ENCODE peak calls at places on chromosome 2, in nine cellular contexts. U is psoas muscle, V is left lung, B is body of pancreas, J is IMR-90, G is mucosa of descending colon, S is cardiac muscle cell, P is colonic mucosa, F is fibroblast of lung. O is an unnamed sample.

GRCh38 chr2:186183406-186183805 is 302.7 kb upstream of the ZC3H15 start:
- DNase-seq in U (no peak), V (no peak), B (no peak), J (no peak), G (no peak), S (no peak), P (no peak), F (no peak), O (no peak)

GRCh38 chr2:122063716-122064115 is 308.3 kb downstream of the TSN start:
- DNase-seq in U (no peak), V (no peak), B (no peak), J (peak; percentile 5), G (no peak), S (no peak), P (no peak), F (no peak), O (no peak)

GRCh38 chr2:158228943-158229508 is 127.3 kb downstream of the UPP2 start:
- DNase-seq in U (no peak), V (no peak), B (no peak), J (no peak), G (no peak), S (no peak), P (no peak), F (no peak), O (peak; percentile 9)

GRCh38 chr2:197092431-197092830 is 165.9 kb upstream of the PGAP1 start:
- DNase-seq in U (no peak), V (no peak), B (no peak), J (peak; percentile 92), G (no peak), S (peak; percentile 83), P (peak; percentile 26), F (peak; percentile 94), O (no peak)

GRCh38 chr2:26780203-26780760 is 5.6 kb upstream of the CENPA start:
- DNase-seq in U (no peak), V (no peak), B (no peak), J (no peak), G (no peak), S (no peak), P (no peak), F (no peak), O (no peak)

GRCh38 chr2:95344208-95344570 is 47.0 kb downstream of the KCNIP3 start:
- DNase-seq in U (peak; percentile 4), V (peak; percentile 37), B (no peak), J (no peak), G (no peak), S (no peak), P (no peak), F (no peak), O (no peak)

GRCh38 chr2:46846454-46846990 is 69.1 kb downstream of the MCFD2 start:
- DNase-seq in U (no peak), V (no peak), B (no peak), J (no peak), G (peak; percentile 45), S (peak; percentile 64), P (peak; percentile 42), F (no peak), O (peak; percentile 76)

GRCh38 chr2:204150695-204151240 is 214.2 kb downstream of the ICOS start:
- DNase-seq in U (no peak), V (no peak), B (no peak), J (no peak), G (no peak), S (no peak), P (no peak), F (no peak), O (no peak)

GRCh38 chr2:52145005-52145404 is 1113.1 kb upstream of the NRXN1 start:
- DNase-seq in U (no peak), V (no peak), B (no peak), J (peak; percentile 47), G (no peak), S (no peak), P (no peak), F (peak; percentile 27), O (no peak)

GRCh38 chr2:60260646-60261296 is 292.7 kb downstream of the BCL11A start:
- DNase-seq in U (peak; percentile 23), V (no peak), B (peak; percentile 27), J (no peak), G (no peak), S (no peak), P (no peak), F (no peak), O (peak; percentile 23)

GRCh38 chr2:197929008-197929885 is 124.9 kb downstream of the PLCL1 start:
- DNase-seq in U (no peak), V (no peak), B (no peak), J (no peak), G (no peak), S (no peak), P (no peak), F (no peak), O (no peak)

GRCh38 chr2:26352892-26353291 is 6.3 kb upstream of the ADGRF3 start:
- DNase-seq in U (no peak), V (no peak), B (no peak), J (peak; percentile 58), G (no peak), S (no peak), P (no peak), F (peak; percentile 8), O (peak; percentile 18)

GRCh38 chr2:3585239-3586109 is 9.4 kb upstream of the COLEC11 start:
- DNase-seq in U (peak; percentile 50), V (no peak), B (peak; percentile 51), J (peak; percentile 95), G (peak; percentile 42), S (peak; percentile 94), P (peak; percentile 43), F (peak; percentile 98), O (peak; percentile 30)

GRCh38 chr2:20451346-20451745 is 4.5 kb downstream of the RHOB start:
- DNase-seq in U (no peak), V (no peak), B (peak; percentile 10), J (peak; percentile 41), G (no peak), S (peak; percentile 84), P (no peak), F (no peak), O (no peak)

GRCh38 chr2:143246815-143247744 is 117.9 kb downstream of the ARHGAP15 start:
- DNase-seq in U (no peak), V (peak; percentile 57), B (no peak), J (no peak), G (peak; percentile 34), S (no peak), P (no peak), F (no peak), O (no peak)

GRCh38 chr2:239275037-239275685 is 125.7 kb downstream of the HDAC4 start:
- DNase-seq in U (peak; percentile 89), V (peak; percentile 92), B (peak; percentile 30), J (peak; percentile 98), G (peak; percentile 70), S (peak; percentile 95), P (peak; percentile 46), F (peak; percentile 98), O (peak; percentile 67)

GRCh38 chr2:25844089-25844488 is 34.2 kb downstream of the ASXL2 start:
- DNase-seq in U (no peak), V (no peak), B (no peak), J (peak; percentile 65), G (no peak), S (peak; percentile 60), P (no peak), F (peak; percentile 72), O (no peak)

GRCh38 chr2:234355798-234356365 is 141.0 kb downstream of the ARL4C start:
- DNase-seq in U (no peak), V (no peak), B (no peak), J (no peak), G (no peak), S (no peak), P (no peak), F (no peak), O (no peak)

GRCh38 chr2:10408649-10409579 is 39.2 kb downstream of the ODC1 start:
- DNase-seq in U (peak; percentile 74), V (peak; percentile 94), B (peak; percentile 89), J (peak; percentile 64), G (peak; percentile 91), S (peak; percentile 79), P (peak; percentile 91), F (peak; percentile 70), O (peak; percentile 92)
- H3K4me1 ChIP-seq in U (peaks cover 49% of the 10 kb centered on the region), V (peaks cover 30% of the 10 kb centered on the region), B (peaks cover 78% of the 10 kb centered on the region), J (peaks cover 23% of the 10 kb centered on the region), G (peaks cover 31% of the 10 kb centered on the region), S (peaks cover 2% of the 10 kb centered on the region), P (peaks cover 8% of the 10 kb centered on the region), F (peaks cover 14% of the 10 kb centered on the region), O (peaks cover 12% of the 10 kb centered on the region)

GRCh38 chr2:216492951-216493685 is 5.5 kb upstream of the RPL37A start:
- DNase-seq in U (no peak), V (no peak), B (no peak), J (peak; percentile 82), G (no peak), S (peak; percentile 77), P (no peak), F (peak; percentile 31), O (no peak)
- H3K4me3 ChIP-seq in U (no peak overlapping the region), V (no peak overlapping the region), B (no peak overlapping the region), J (no peak overlapping the region), G (no peak overlapping the region), S (no peak overlapping the region), P (no peak overlapping the region), F (no peak overlapping the region), O (no peak overlapping the region)

GRCh38 chr2:205695460-205695979 is 13.2 kb downstream of the NRP2 start:
- DNase-seq in U (no peak), V (no peak), B (no peak), J (peak; percentile 94), G (no peak), S (peak; percentile 83), P (no peak), F (peak; percentile 83), O (no peak)
- H3K4me1 ChIP-seq in U (no peaks in the 10 kb centered on the region), V (no peaks in the 10 kb centered on the region), B (no peaks in the 10 kb centered on the region), J (peaks cover 51% of the 10 kb centered on the region), G (no peaks in the 10 kb centered on the region), S (no peaks in the 10 kb centered on the region), P (no peaks in the 10 kb centered on the region), F (peaks cover 13% of the 10 kb centered on the region), O (peaks cover 2% of the 10 kb centered on the region)

DNA sequence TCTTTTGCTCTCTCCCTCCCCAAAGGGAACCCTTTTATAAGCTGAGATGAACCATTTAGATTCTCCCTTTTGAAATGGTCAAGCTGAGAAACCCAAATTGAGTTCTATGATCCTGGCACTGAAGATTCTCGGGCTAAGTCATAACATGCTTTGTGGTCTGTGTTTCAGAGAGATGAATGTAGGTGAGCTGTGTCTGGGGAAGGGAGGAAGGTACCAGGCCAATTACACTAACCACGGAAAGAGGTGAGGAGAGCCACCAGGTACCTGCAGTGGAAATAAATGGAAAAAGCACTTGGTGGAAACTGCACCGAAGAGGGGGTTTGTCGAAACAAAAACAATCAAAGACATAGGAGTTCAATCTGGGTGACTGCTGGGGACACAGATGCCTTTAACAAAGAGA is 996 bp upstream of the MRPL44 start:
- DNase-seq in U (no peak), V (no peak), B (no peak), J (no peak), G (no peak), S (no peak), P (no peak), F (no peak), O (no peak)
- H3K4me3 ChIP-seq in U (peak overlapping the region; percentile 85), V (no peak overlapping the region), B (no peak overlapping the region), J (no peak overlapping the region), G (no peak overlapping the region), S (no peak overlapping the region), P (no peak overlapping the region), F (no peak overlapping the region), O (no peak overlapping the region)

DNA sequence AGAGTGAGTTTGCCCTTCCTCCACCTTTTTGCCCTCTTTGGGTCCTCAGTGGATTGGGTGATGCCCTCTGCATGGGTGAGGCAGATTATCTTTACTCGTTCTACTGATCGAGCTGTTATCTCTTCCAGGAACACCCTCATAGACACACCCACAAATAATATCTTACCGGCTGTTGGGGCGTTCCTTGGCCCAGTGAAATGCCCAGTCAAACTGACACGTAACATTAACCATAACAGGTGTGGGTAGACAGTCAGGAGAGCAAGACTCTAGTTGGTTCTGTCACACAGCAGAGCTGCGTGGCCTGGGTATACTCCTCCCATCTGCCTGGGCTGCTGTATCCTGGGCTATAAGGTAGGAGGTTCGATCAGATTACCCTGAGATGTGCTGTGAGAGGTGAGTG is 144.1 kb downstream of the AGAP1 start:
- DNase-seq in U (no peak), V (no peak), B (no peak), J (no peak), G (no peak), S (no peak), P (no peak), F (no peak), O (peak; percentile 81)
- H3K4me1 ChIP-seq in U (peaks cover 35% of the 10 kb centered on the region), V (peaks cover 19% of the 10 kb centered on the region), B (peaks cover 8% of the 10 kb centered on the region), J (peaks cover 33% of the 10 kb centered on the region), G (peaks cover 12% of the 10 kb centered on the region), S (peaks cover 21% of the 10 kb centered on the region), P (peaks cover 5% of the 10 kb centered on the region), F (peaks cover 39% of the 10 kb centered on the region), O (peaks cover 8% of the 10 kb centered on the region)

O was measured in small intestine.